ENCODE peak calls at places on chromosomes 2 and 18, in nine cellular contexts. One of them, this sample, is unnamed.

GRCh38 chr18:35580748-35581534 is 599 bp upstream of the GALNT1 start:
- DNase-seq in HFFc6: no peak
- DNase-seq in hepatic stellate cell: peak
- DNase-seq in OCI-LY7: peak
- DNase-seq in kidney tubule cell: peak
- DNase-seq in AG09309: no peak
- DNase-seq in NCI-H1436: peak
- DNase-seq in NCI-H1105 treated with DMSO at 0.1 percent for 48 hours: peak
- DNase-seq in breast epithelium: peak
- DNase-seq in this sample: no peak

GRCh38 chr18:62399306-62399705 is 74.2 kb downstream of the TNFRSF11A start:
- DNase-seq in breast epithelium: no peak
- DNase-seq in OCI-LY7: no peak
- DNase-seq in AG09309: no peak
- DNase-seq in HFFc6: no peak
- DNase-seq in kidney tubule cell: peak
- DNase-seq in NCI-H1436: no peak
- DNase-seq in hepatic stellate cell: no peak
- DNase-seq in NCI-H1105 treated with DMSO at 0.1 percent for 48 hours: no peak
- DNase-seq in this sample: no peak

GRCh38 chr2:235506997-235507615 is 13.3 kb downstream of the AGAP1 start:
- DNase-seq in HFFc6: no peak
- DNase-seq in NCI-H1436: no peak
- DNase-seq in kidney tubule cell: peak
- DNase-seq in NCI-H1105 treated with DMSO at 0.1 percent for 48 hours: no peak
- DNase-seq in hepatic stellate cell: no peak
- DNase-seq in AG09309: no peak
- DNase-seq in OCI-LY7: no peak
- DNase-seq in breast epithelium: no peak
- DNase-seq in this sample: no peak

GRCh38 chr2:151922845-151923666 is 94.8 kb upstream of the ARL5A start:
- DNase-seq in kidney tubule cell: peak
- DNase-seq in NCI-H1436: no peak
- DNase-seq in breast epithelium: peak
- DNase-seq in HFFc6: no peak
- DNase-seq in hepatic stellate cell: no peak
- DNase-seq in OCI-LY7: no peak
- DNase-seq in NCI-H1105 treated with DMSO at 0.1 percent for 48 hours: peak
- DNase-seq in AG09309: no peak
- DNase-seq in this sample: peak

GRCh38 chr2:62768615-62769014 is 63.1 kb downstream of the EHBP1 start:
- DNase-seq in breast epithelium: no peak
- DNase-seq in kidney tubule cell: no peak
- DNase-seq in OCI-LY7: no peak
- DNase-seq in NCI-H1105 treated with DMSO at 0.1 percent for 48 hours: no peak
- DNase-seq in NCI-H1436: no peak
- DNase-seq in AG09309: no peak
- DNase-seq in hepatic stellate cell: no peak
- DNase-seq in HFFc6: peak
- DNase-seq in this sample: no peak

GRCh38 chr2:201532686-201533304 is 81.3 kb downstream of the STRADB start:
- DNase-seq in NCI-H1105 treated with DMSO at 0.1 percent for 48 hours: no peak
- DNase-seq in hepatic stellate cell: peak
- DNase-seq in HFFc6: peak
- DNase-seq in kidney tubule cell: peak
- DNase-seq in OCI-LY7: no peak
- DNase-seq in NCI-H1436: no peak
- DNase-seq in breast epithelium: no peak
- DNase-seq in AG09309: peak
- DNase-seq in this sample: no peak

GRCh38 chr2:218482651-218483050 is 63.7 kb downstream of the VIL1 start:
- DNase-seq in OCI-LY7: no peak
- DNase-seq in NCI-H1436: no peak
- DNase-seq in hepatic stellate cell: no peak
- DNase-seq in NCI-H1105 treated with DMSO at 0.1 percent for 48 hours: no peak
- DNase-seq in breast epithelium: no peak
- DNase-seq in HFFc6: no peak
- DNase-seq in kidney tubule cell: no peak
- DNase-seq in AG09309: no peak
- DNase-seq in this sample: no peak

GRCh38 chr18:75551071-75551470 is 123.6 kb upstream of the SMIM21 start:
- DNase-seq in NCI-H1436: no peak
- DNase-seq in HFFc6: no peak
- DNase-seq in NCI-H1105 treated with DMSO at 0.1 percent for 48 hours: no peak
- DNase-seq in hepatic stellate cell: no peak
- DNase-seq in OCI-LY7: no peak
- DNase-seq in kidney tubule cell: no peak
- DNase-seq in AG09309: no peak
- DNase-seq in breast epithelium: no peak
- DNase-seq in this sample: no peak

GRCh38 chr2:33671198-33671597 is 72.1 kb upstream of the FAM98A start:
- DNase-seq in kidney tubule cell: no peak
- DNase-seq in NCI-H1105 treated with DMSO at 0.1 percent for 48 hours: no peak
- DNase-seq in breast epithelium: no peak
- DNase-seq in OCI-LY7: no peak
- DNase-seq in NCI-H1436: no peak
- DNase-seq in AG09309: no peak
- DNase-seq in hepatic stellate cell: no peak
- DNase-seq in HFFc6: no peak
- DNase-seq in this sample: no peak

GRCh38 chr18:43961713-43962112 is 684.4 kb upstream of the SYT4 start:
- DNase-seq in breast epithelium: no peak
- DNase-seq in hepatic stellate cell: no peak
- DNase-seq in AG09309: no peak
- DNase-seq in NCI-H1105 treated with DMSO at 0.1 percent for 48 hours: no peak
- DNase-seq in NCI-H1436: no peak
- DNase-seq in HFFc6: no peak
- DNase-seq in OCI-LY7: no peak
- DNase-seq in kidney tubule cell: peak
- DNase-seq in this sample: no peak

GRCh38 chr2:227456772-227457171 is 15.2 kb upstream of the AGFG1 start:
- DNase-seq in kidney tubule cell: peak
- DNase-seq in hepatic stellate cell: no peak
- DNase-seq in AG09309: no peak
- DNase-seq in NCI-H1436: no peak
- DNase-seq in NCI-H1105 treated with DMSO at 0.1 percent for 48 hours: no peak
- DNase-seq in OCI-LY7: no peak
- DNase-seq in breast epithelium: no peak
- DNase-seq in HFFc6: no peak
- DNase-seq in this sample: no peak